ENCODE peak calls at places on chromosomes 3 and 15, in nine cellular contexts. B is globus pallidus, J is adipocyte, O is Peyer's patch, G is astrocyte of the spinal cord, P is HCT116, R is GM23338, A is RPMI8226, C is iris pigment epithelial cell. K is an unnamed sample.

GRCh38 chr15:54481819-54482218 is 503.6 kb downstream of the UNC13C start:
- DNase-seq in B (no peak), J (no peak), O (no peak), G (no peak), P (no peak), R (no peak), A (peak), C (no peak), K (no peak)

GRCh38 chr15:83365370-83365938 is 81.0 kb upstream of the BNC1 start:
- DNase-seq in B (peak), J (peak), O (no peak), G (peak), P (peak), R (peak), A (peak), C (peak), K (peak)

GRCh38 chr15:67097893-67098740 is 32.7 kb downstream of the SMAD3 start:
- DNase-seq in B (no peak), J (peak), O (peak), G (peak), P (no peak), R (no peak), A (peak), C (peak), K (peak)

GRCh38 chr3:151476344-151477018 is 15.6 kb upstream of the IGSF10 start:
- DNase-seq in B (no peak), J (no peak), O (no peak), G (no peak), P (no peak), R (peak), A (no peak), C (no peak), K (no peak)

GRCh38 chr15:85443593-85444328 is 63.4 kb downstream of the AKAP13 start:
- DNase-seq in B (no peak), J (peak), O (no peak), G (peak), P (peak), R (peak), A (no peak), C (peak), K (peak)

GRCh38 chr3:177340243-177340830 is 143.1 kb upstream of the TBL1XR1 start:
- DNase-seq in B (no peak), J (no peak), O (no peak), G (no peak), P (no peak), R (no peak), A (no peak), C (no peak), K (no peak)

GRCh38 chr15:65399001-65399706 is 21.4 kb upstream of the IGDCC3 start:
- DNase-seq in B (no peak), J (no peak), O (no peak), G (no peak), P (no peak), R (no peak), A (no peak), C (no peak), K (no peak)

GRCh38 chr3:191259486-191259885 is 60.4 kb downstream of the OSTN start:
- DNase-seq in B (no peak), J (no peak), O (no peak), G (no peak), P (no peak), R (no peak), A (no peak), C (no peak), K (no peak)

GRCh38 chr15:101059381-101060341 is 140.5 kb downstream of the LRRK1 start:
- DNase-seq in B (no peak), J (no peak), O (no peak), G (no peak), P (no peak), R (no peak), A (no peak), C (no peak), K (no peak)